ENCODE peak calls at places on chromosomes 16 and 17, in eight cellular contexts. U, X, L, Q, Z, J, O and S are unnamed samples.

GRCh38 chr16:75526032-75526790 is 9.7 kb downstream of the CHST5 start:
- DNase-seq in U (no peak), X (no peak), L (no peak), Q (no peak), Z (no peak), J (no peak), O (no peak), S (no peak)

GRCh38 chr17:43877031-43877430 is 30.1 kb downstream of the CD300LG start:
- DNase-seq in U (no peak), X (no peak), L (peak; percentile 44), Q (no peak), Z (no peak), J (no peak), O (no peak), S (no peak)

GRCh38 chr16:81515281-81515680 is 70.7 kb downstream of the CMIP start:
- DNase-seq in U (no peak), X (no peak), L (no peak), Q (no peak), Z (no peak), J (no peak), O (no peak), S (no peak)

GRCh38 chr17:6507535-6507934 is 48.8 kb downstream of the PITPNM3 start:
- DNase-seq in U (no peak), X (no peak), L (no peak), Q (peak; percentile 83), Z (no peak), J (no peak), O (no peak), S (no peak)

GRCh38 chr16:71919033-71919432 is 23.7 kb downstream of the IST1 start:
- DNase-seq in U (no peak), X (no peak), L (no peak), Q (no peak), Z (no peak), J (no peak), O (no peak), S (peak; percentile 20)

GRCh38 chr17:43020030-43020621 is 2.1 kb downstream of the VAT1 start:
- DNase-seq in U (no peak), X (no peak), L (peak; percentile 42), Q (no peak), Z (no peak), J (no peak), O (no peak), S (no peak)

GRCh38 chr16:48958681-48959080 is 323.0 kb downstream of the CBLN1 start:
- DNase-seq in U (no peak), X (no peak), L (no peak), Q (no peak), Z (no peak), J (no peak), O (no peak), S (no peak)

GRCh38 chr17:17080781-17081180 is 38.5 kb downstream of the MPRIP start:
- DNase-seq in U (no peak), X (no peak), L (no peak), Q (no peak), Z (no peak), J (no peak), O (no peak), S (no peak)

GRCh38 chr16:76614255-76614654 is 337.1 kb downstream of the CNTNAP4 start:
- DNase-seq in U (no peak), X (no peak), L (no peak), Q (no peak), Z (no peak), J (no peak), O (no peak), S (no peak)

GRCh38 chr16:24139282-24139681 is 116.9 kb upstream of the CACNG3 start:
- DNase-seq in U (no peak), X (no peak), L (peak; percentile 69), Q (no peak), Z (peak; percentile 6), J (no peak), O (no peak), S (no peak)

GRCh38 chr16:3774156-3774767 is 56.9 kb upstream of the TRAP1 start:
- DNase-seq in U (no peak), X (no peak), L (no peak), Q (no peak), Z (no peak), J (no peak), O (no peak), S (no peak)